ENCODE peak calls at places on chromosomes 3 and 15, in ten cellular contexts. One of them, this sample, is unnamed.

GRCh38 chr3:71258116-71258515 is 325.4 kb downstream of the FOXP1 start:
- DNase-seq in activated B cell treated with CpG ODN at 0.5 μM for 24 hours: no peak
- DNase-seq in CD4-positive, alpha-beta T cell: no peak
- DNase-seq in activated CD4-positive, alpha-beta T cell treated with anti-CD3 and anti-CD28 coated beads, Interleukin-2, amount 50 U/mL, for 24 hours: no peak
- DNase-seq in heart left ventricle: no peak
- DNase-seq in ureter: no peak
- DNase-seq in cardiac muscle cell: peak; percentile 68
- DNase-seq in nephron progenitor cell: no peak
- DNase-seq in EH: peak; percentile 81
- DNase-seq in HCEC 1CT: peak; percentile 41
- DNase-seq in this sample: no peak

GRCh38 chr15:54149115-54149531 is 170.9 kb downstream of the UNC13C start:
- DNase-seq in activated B cell treated with CpG ODN at 0.5 μM for 24 hours: no peak
- DNase-seq in CD4-positive, alpha-beta T cell: no peak
- DNase-seq in activated CD4-positive, alpha-beta T cell treated with anti-CD3 and anti-CD28 coated beads, Interleukin-2, amount 50 U/mL, for 24 hours: no peak
- DNase-seq in heart left ventricle: no peak
- DNase-seq in ureter: no peak
- DNase-seq in cardiac muscle cell: no peak
- DNase-seq in nephron progenitor cell: no peak
- DNase-seq in EH: no peak
- DNase-seq in HCEC 1CT: no peak
- DNase-seq in this sample: no peak

GRCh38 chr15:42034628-42035177 is 13.9 kb upstream of the PLA2G4E start:
- DNase-seq in activated B cell treated with CpG ODN at 0.5 μM for 24 hours: no peak
- DNase-seq in CD4-positive, alpha-beta T cell: no peak
- DNase-seq in activated CD4-positive, alpha-beta T cell treated with anti-CD3 and anti-CD28 coated beads, Interleukin-2, amount 50 U/mL, for 24 hours: no peak
- DNase-seq in heart left ventricle: no peak
- DNase-seq in ureter: no peak
- DNase-seq in cardiac muscle cell: no peak
- DNase-seq in nephron progenitor cell: no peak
- DNase-seq in EH: no peak
- DNase-seq in HCEC 1CT: no peak
- DNase-seq in this sample: no peak

GRCh38 chr3:66261318-66261717 is 40.5 kb downstream of the SLC25A26 start:
- DNase-seq in activated B cell treated with CpG ODN at 0.5 μM for 24 hours: no peak
- DNase-seq in CD4-positive, alpha-beta T cell: no peak
- DNase-seq in activated CD4-positive, alpha-beta T cell treated with anti-CD3 and anti-CD28 coated beads, Interleukin-2, amount 50 U/mL, for 24 hours: no peak
- DNase-seq in heart left ventricle: no peak
- DNase-seq in ureter: no peak
- DNase-seq in cardiac muscle cell: peak; percentile 19
- DNase-seq in nephron progenitor cell: no peak
- DNase-seq in EH: peak; percentile 49
- DNase-seq in HCEC 1CT: peak; percentile 47
- DNase-seq in this sample: no peak

GRCh38 chr15:67098768-67099282 is 33.4 kb downstream of the SMAD3 start:
- DNase-seq in activated B cell treated with CpG ODN at 0.5 μM for 24 hours: no peak
- DNase-seq in CD4-positive, alpha-beta T cell: no peak
- DNase-seq in activated CD4-positive, alpha-beta T cell treated with anti-CD3 and anti-CD28 coated beads, Interleukin-2, amount 50 U/mL, for 24 hours: no peak
- DNase-seq in heart left ventricle: no peak
- DNase-seq in ureter: no peak
- DNase-seq in cardiac muscle cell: no peak
- DNase-seq in nephron progenitor cell: no peak
- DNase-seq in EH: peak; percentile 44
- DNase-seq in HCEC 1CT: no peak
- DNase-seq in this sample: no peak

GRCh38 chr3:67655364-67656121 is 1.1 kb upstream of the SUCLG2 start:
- DNase-seq in activated B cell treated with CpG ODN at 0.5 μM for 24 hours: peak; percentile 38
- DNase-seq in CD4-positive, alpha-beta T cell: peak; percentile 49
- DNase-seq in activated CD4-positive, alpha-beta T cell treated with anti-CD3 and anti-CD28 coated beads, Interleukin-2, amount 50 U/mL, for 24 hours: peak; percentile 30
- DNase-seq in heart left ventricle: no peak
- DNase-seq in ureter: peak; percentile 55
- DNase-seq in cardiac muscle cell: no peak
- DNase-seq in nephron progenitor cell: no peak
- DNase-seq in EH: no peak
- DNase-seq in HCEC 1CT: no peak
- DNase-seq in this sample: peak; percentile 59

GRCh38 chr15:50816191-50816590 is 50.7 kb upstream of the SPPL2A start:
- DNase-seq in activated B cell treated with CpG ODN at 0.5 μM for 24 hours: no peak
- DNase-seq in CD4-positive, alpha-beta T cell: no peak
- DNase-seq in activated CD4-positive, alpha-beta T cell treated with anti-CD3 and anti-CD28 coated beads, Interleukin-2, amount 50 U/mL, for 24 hours: no peak
- DNase-seq in heart left ventricle: no peak
- DNase-seq in ureter: no peak
- DNase-seq in cardiac muscle cell: no peak
- DNase-seq in nephron progenitor cell: no peak
- DNase-seq in EH: no peak
- DNase-seq in HCEC 1CT: no peak
- DNase-seq in this sample: no peak

GRCh38 chr3:157347577-157348303 is 88.9 kb upstream of the PTX3 start:
- DNase-seq in activated B cell treated with CpG ODN at 0.5 μM for 24 hours: no peak
- DNase-seq in CD4-positive, alpha-beta T cell: no peak
- DNase-seq in activated CD4-positive, alpha-beta T cell treated with anti-CD3 and anti-CD28 coated beads, Interleukin-2, amount 50 U/mL, for 24 hours: no peak
- DNase-seq in heart left ventricle: no peak
- DNase-seq in ureter: no peak
- DNase-seq in cardiac muscle cell: peak; percentile 83
- DNase-seq in nephron progenitor cell: peak; percentile 23
- DNase-seq in EH: no peak
- DNase-seq in HCEC 1CT: no peak
- DNase-seq in this sample: no peak

GRCh38 chr15:41887161-41887560 is 6.7 kb downstream of the SPTBN5 start:
- DNase-seq in activated B cell treated with CpG ODN at 0.5 μM for 24 hours: no peak
- DNase-seq in CD4-positive, alpha-beta T cell: no peak
- DNase-seq in activated CD4-positive, alpha-beta T cell treated with anti-CD3 and anti-CD28 coated beads, Interleukin-2, amount 50 U/mL, for 24 hours: no peak
- DNase-seq in heart left ventricle: no peak
- DNase-seq in ureter: no peak
- DNase-seq in cardiac muscle cell: no peak
- DNase-seq in nephron progenitor cell: no peak
- DNase-seq in EH: no peak
- DNase-seq in HCEC 1CT: no peak
- DNase-seq in this sample: no peak

GRCh38 chr15:38895326-38896282 is 331.0 kb upstream of the RASGRP1 start:
- DNase-seq in activated B cell treated with CpG ODN at 0.5 μM for 24 hours: no peak
- DNase-seq in CD4-positive, alpha-beta T cell: no peak
- DNase-seq in activated CD4-positive, alpha-beta T cell treated with anti-CD3 and anti-CD28 coated beads, Interleukin-2, amount 50 U/mL, for 24 hours: no peak
- DNase-seq in heart left ventricle: no peak
- DNase-seq in ureter: no peak
- DNase-seq in cardiac muscle cell: peak; percentile 80
- DNase-seq in nephron progenitor cell: no peak
- DNase-seq in EH: peak; percentile 95
- DNase-seq in HCEC 1CT: peak; percentile 84
- DNase-seq in this sample: no peak

GRCh38 chr3:113261996-113262665 is 50.8 kb downstream of the BOC start:
- DNase-seq in activated B cell treated with CpG ODN at 0.5 μM for 24 hours: no peak
- DNase-seq in CD4-positive, alpha-beta T cell: no peak
- DNase-seq in activated CD4-positive, alpha-beta T cell treated with anti-CD3 and anti-CD28 coated beads, Interleukin-2, amount 50 U/mL, for 24 hours: no peak
- DNase-seq in heart left ventricle: no peak
- DNase-seq in ureter: no peak
- DNase-seq in cardiac muscle cell: peak; percentile 72
- DNase-seq in nephron progenitor cell: no peak
- DNase-seq in EH: peak; percentile 47
- DNase-seq in HCEC 1CT: no peak
- DNase-seq in this sample: no peak

GRCh38 chr3:95798628-95799027 is 1015.8 kb upstream of the EPHA6 start:
- DNase-seq in activated B cell treated with CpG ODN at 0.5 μM for 24 hours: no peak
- DNase-seq in CD4-positive, alpha-beta T cell: no peak
- DNase-seq in activated CD4-positive, alpha-beta T cell treated with anti-CD3 and anti-CD28 coated beads, Interleukin-2, amount 50 U/mL, for 24 hours: no peak
- DNase-seq in heart left ventricle: no peak
- DNase-seq in ureter: no peak
- DNase-seq in cardiac muscle cell: no peak
- DNase-seq in nephron progenitor cell: no peak
- DNase-seq in EH: no peak
- DNase-seq in HCEC 1CT: no peak
- DNase-seq in this sample: no peak

GRCh38 chr3:45211466-45212094 is 14.5 kb downstream of the TMEM158 start:
- DNase-seq in activated B cell treated with CpG ODN at 0.5 μM for 24 hours: no peak
- DNase-seq in CD4-positive, alpha-beta T cell: no peak
- DNase-seq in activated CD4-positive, alpha-beta T cell treated with anti-CD3 and anti-CD28 coated beads, Interleukin-2, amount 50 U/mL, for 24 hours: no peak
- DNase-seq in heart left ventricle: no peak
- DNase-seq in ureter: peak; percentile 59
- DNase-seq in cardiac muscle cell: peak; percentile 43
- DNase-seq in nephron progenitor cell: no peak
- DNase-seq in EH: peak; percentile 18
- DNase-seq in HCEC 1CT: no peak
- DNase-seq in this sample: no peak

GRCh38 chr15:52699457-52699856 is 20.3 kb upstream of the ATOSA start:
- DNase-seq in activated B cell treated with CpG ODN at 0.5 μM for 24 hours: no peak
- DNase-seq in CD4-positive, alpha-beta T cell: no peak
- DNase-seq in activated CD4-positive, alpha-beta T cell treated with anti-CD3 and anti-CD28 coated beads, Interleukin-2, amount 50 U/mL, for 24 hours: no peak
- DNase-seq in heart left ventricle: no peak
- DNase-seq in ureter: no peak
- DNase-seq in cardiac muscle cell: no peak
- DNase-seq in nephron progenitor cell: no peak
- DNase-seq in EH: no peak
- DNase-seq in HCEC 1CT: no peak
- DNase-seq in this sample: no peak

GRCh38 chr3:82276992-82277391 is 515.5 kb upstream of the GBE1 start:
- DNase-seq in activated B cell treated with CpG ODN at 0.5 μM for 24 hours: no peak
- DNase-seq in CD4-positive, alpha-beta T cell: no peak
- DNase-seq in activated CD4-positive, alpha-beta T cell treated with anti-CD3 and anti-CD28 coated beads, Interleukin-2, amount 50 U/mL, for 24 hours: no peak
- DNase-seq in heart left ventricle: no peak
- DNase-seq in ureter: no peak
- DNase-seq in cardiac muscle cell: no peak
- DNase-seq in nephron progenitor cell: no peak
- DNase-seq in EH: no peak
- DNase-seq in HCEC 1CT: no peak
- DNase-seq in this sample: no peak

GRCh38 chr15:99605490-99605931 is 39.7 kb downstream of the MEF2A start:
- DNase-seq in activated B cell treated with CpG ODN at 0.5 μM for 24 hours: no peak
- DNase-seq in CD4-positive, alpha-beta T cell: no peak
- DNase-seq in activated CD4-positive, alpha-beta T cell treated with anti-CD3 and anti-CD28 coated beads, Interleukin-2, amount 50 U/mL, for 24 hours: no peak
- DNase-seq in heart left ventricle: no peak
- DNase-seq in ureter: no peak
- DNase-seq in cardiac muscle cell: no peak
- DNase-seq in nephron progenitor cell: no peak
- DNase-seq in EH: no peak
- DNase-seq in HCEC 1CT: no peak
- DNase-seq in this sample: no peak

GRCh38 chr3:47652142-47652541 is 73.5 kb upstream of the CSPG5 start:
- DNase-seq in activated B cell treated with CpG ODN at 0.5 μM for 24 hours: no peak
- DNase-seq in CD4-positive, alpha-beta T cell: no peak
- DNase-seq in activated CD4-positive, alpha-beta T cell treated with anti-CD3 and anti-CD28 coated beads, Interleukin-2, amount 50 U/mL, for 24 hours: no peak
- DNase-seq in heart left ventricle: no peak
- DNase-seq in ureter: no peak
- DNase-seq in cardiac muscle cell: no peak
- DNase-seq in nephron progenitor cell: no peak
- DNase-seq in EH: no peak
- DNase-seq in HCEC 1CT: no peak
- DNase-seq in this sample: no peak

GRCh38 chr3:132445812-132446211 is 28.5 kb downstream of the DNAJC13 start:
- DNase-seq in activated B cell treated with CpG ODN at 0.5 μM for 24 hours: no peak
- DNase-seq in CD4-positive, alpha-beta T cell: no peak
- DNase-seq in activated CD4-positive, alpha-beta T cell treated with anti-CD3 and anti-CD28 coated beads, Interleukin-2, amount 50 U/mL, for 24 hours: no peak
- DNase-seq in heart left ventricle: no peak
- DNase-seq in ureter: no peak
- DNase-seq in cardiac muscle cell: peak; percentile 70
- DNase-seq in nephron progenitor cell: no peak
- DNase-seq in EH: peak; percentile 94
- DNase-seq in HCEC 1CT: peak; percentile 63
- DNase-seq in this sample: no peak

GRCh38 chr3:64796597-64796996 is 108.8 kb upstream of the ADAMTS9 start:
- DNase-seq in activated B cell treated with CpG ODN at 0.5 μM for 24 hours: no peak
- DNase-seq in CD4-positive, alpha-beta T cell: no peak
- DNase-seq in activated CD4-positive, alpha-beta T cell treated with anti-CD3 and anti-CD28 coated beads, Interleukin-2, amount 50 U/mL, for 24 hours: no peak
- DNase-seq in heart left ventricle: no peak
- DNase-seq in ureter: no peak
- DNase-seq in cardiac muscle cell: peak; percentile 23
- DNase-seq in nephron progenitor cell: no peak
- DNase-seq in EH: no peak
- DNase-seq in HCEC 1CT: no peak
- DNase-seq in this sample: no peak

GRCh38 chr3:130968231-130968630 is 58.4 kb downstream of the ASTE1 start:
- DNase-seq in activated B cell treated with CpG ODN at 0.5 μM for 24 hours: no peak
- DNase-seq in CD4-positive, alpha-beta T cell: no peak
- DNase-seq in activated CD4-positive, alpha-beta T cell treated with anti-CD3 and anti-CD28 coated beads, Interleukin-2, amount 50 U/mL, for 24 hours: no peak
- DNase-seq in heart left ventricle: no peak
- DNase-seq in ureter: no peak
- DNase-seq in cardiac muscle cell: peak; percentile 69
- DNase-seq in nephron progenitor cell: no peak
- DNase-seq in EH: peak; percentile 76
- DNase-seq in HCEC 1CT: no peak
- DNase-seq in this sample: no peak

GRCh38 chr3:182046365-182046764 is 334.6 kb downstream of the SOX2 start:
- DNase-seq in activated B cell treated with CpG ODN at 0.5 μM for 24 hours: no peak
- DNase-seq in CD4-positive, alpha-beta T cell: no peak
- DNase-seq in activated CD4-positive, alpha-beta T cell treated with anti-CD3 and anti-CD28 coated beads, Interleukin-2, amount 50 U/mL, for 24 hours: no peak
- DNase-seq in heart left ventricle: no peak
- DNase-seq in ureter: peak; percentile 63
- DNase-seq in cardiac muscle cell: no peak
- DNase-seq in nephron progenitor cell: no peak
- DNase-seq in EH: no peak
- DNase-seq in HCEC 1CT: no peak
- DNase-seq in this sample: no peak

GRCh38 chr3:65033577-65033976 is 345.8 kb upstream of the ADAMTS9 start:
- DNase-seq in activated B cell treated with CpG ODN at 0.5 μM for 24 hours: no peak
- DNase-seq in CD4-positive, alpha-beta T cell: no peak
- DNase-seq in activated CD4-positive, alpha-beta T cell treated with anti-CD3 and anti-CD28 coated beads, Interleukin-2, amount 50 U/mL, for 24 hours: no peak
- DNase-seq in heart left ventricle: no peak
- DNase-seq in ureter: no peak
- DNase-seq in cardiac muscle cell: no peak
- DNase-seq in nephron progenitor cell: no peak
- DNase-seq in EH: peak; percentile 40
- DNase-seq in HCEC 1CT: peak; percentile 15
- DNase-seq in this sample: no peak

GRCh38 chr3:181464033-181464694 is 247.6 kb upstream of the SOX2 start:
- DNase-seq in activated B cell treated with CpG ODN at 0.5 μM for 24 hours: no peak
- DNase-seq in CD4-positive, alpha-beta T cell: no peak
- DNase-seq in activated CD4-positive, alpha-beta T cell treated with anti-CD3 and anti-CD28 coated beads, Interleukin-2, amount 50 U/mL, for 24 hours: no peak
- DNase-seq in heart left ventricle: no peak
- DNase-seq in ureter: no peak
- DNase-seq in cardiac muscle cell: no peak
- DNase-seq in nephron progenitor cell: no peak
- DNase-seq in EH: no peak
- DNase-seq in HCEC 1CT: no peak
- DNase-seq in this sample: no peak

GRCh38 chr3:37723585-37723984 is 138.1 kb upstream of the CTDSPL start:
- DNase-seq in activated B cell treated with CpG ODN at 0.5 μM for 24 hours: no peak
- DNase-seq in CD4-positive, alpha-beta T cell: no peak
- DNase-seq in activated CD4-positive, alpha-beta T cell treated with anti-CD3 and anti-CD28 coated beads, Interleukin-2, amount 50 U/mL, for 24 hours: no peak
- DNase-seq in heart left ventricle: no peak
- DNase-seq in ureter: no peak
- DNase-seq in cardiac muscle cell: no peak
- DNase-seq in nephron progenitor cell: no peak
- DNase-seq in EH: no peak
- DNase-seq in HCEC 1CT: no peak
- DNase-seq in this sample: no peak

GRCh38 chr15:58241872-58242271 is 103.7 kb downstream of the AQP9 start:
- DNase-seq in activated B cell treated with CpG ODN at 0.5 μM for 24 hours: no peak
- DNase-seq in CD4-positive, alpha-beta T cell: no peak
- DNase-seq in activated CD4-positive, alpha-beta T cell treated with anti-CD3 and anti-CD28 coated beads, Interleukin-2, amount 50 U/mL, for 24 hours: no peak
- DNase-seq in heart left ventricle: no peak
- DNase-seq in ureter: no peak
- DNase-seq in cardiac muscle cell: no peak
- DNase-seq in nephron progenitor cell: no peak
- DNase-seq in EH: peak; percentile 38
- DNase-seq in HCEC 1CT: no peak
- DNase-seq in this sample: no peak

GRCh38 chr3:18382760-18383369 is 42.3 kb downstream of the SATB1 start:
- DNase-seq in activated B cell treated with CpG ODN at 0.5 μM for 24 hours: no peak
- DNase-seq in CD4-positive, alpha-beta T cell: no peak
- DNase-seq in activated CD4-positive, alpha-beta T cell treated with anti-CD3 and anti-CD28 coated beads, Interleukin-2, amount 50 U/mL, for 24 hours: no peak
- DNase-seq in heart left ventricle: no peak
- DNase-seq in ureter: no peak
- DNase-seq in cardiac muscle cell: no peak
- DNase-seq in nephron progenitor cell: no peak
- DNase-seq in EH: no peak
- DNase-seq in HCEC 1CT: no peak
- DNase-seq in this sample: no peak

GRCh38 chr15:89775815-89776214 is 317 bp upstream of the MESP2 start:
- DNase-seq in activated B cell treated with CpG ODN at 0.5 μM for 24 hours: no peak
- DNase-seq in CD4-positive, alpha-beta T cell: no peak
- DNase-seq in activated CD4-positive, alpha-beta T cell treated with anti-CD3 and anti-CD28 coated beads, Interleukin-2, amount 50 U/mL, for 24 hours: no peak
- DNase-seq in heart left ventricle: no peak
- DNase-seq in ureter: no peak
- DNase-seq in cardiac muscle cell: no peak
- DNase-seq in nephron progenitor cell: no peak
- DNase-seq in EH: no peak
- DNase-seq in HCEC 1CT: no peak
- DNase-seq in this sample: no peak

GRCh38 chr15:56821721-56822425 is 88.6 kb upstream of the ZNF280D start:
- DNase-seq in activated B cell treated with CpG ODN at 0.5 μM for 24 hours: no peak
- DNase-seq in CD4-positive, alpha-beta T cell: peak; percentile 40
- DNase-seq in activated CD4-positive, alpha-beta T cell treated with anti-CD3 and anti-CD28 coated beads, Interleukin-2, amount 50 U/mL, for 24 hours: peak; percentile 7
- DNase-seq in heart left ventricle: peak; percentile 53
- DNase-seq in ureter: peak; percentile 61
- DNase-seq in cardiac muscle cell: peak; percentile 79
- DNase-seq in nephron progenitor cell: peak; percentile 53
- DNase-seq in EH: peak; percentile 74
- DNase-seq in HCEC 1CT: peak; percentile 63
- DNase-seq in this sample: peak; percentile 53